ENCODE peak calls at places on chromosome 18, in four cellular contexts. One of them, this sample, is unnamed.
A peak's percentile ranks its signal among the peaks of the same experiment; 100 is the strongest.

GRCh38 chr18:22167091-22167470 is 2.3 kb upstream of the GATA6 start:
- DNase-seq in mammary epithelial cell: no peak
- DNase-seq in A549: peak; percentile 5
- DNase-seq in WERI-Rb-1: no peak
- DNase-seq in this sample: peak; percentile 28

GRCh38 chr18:23888880-23889279 is 125.7 kb upstream of the TTC39C start:
- DNase-seq in mammary epithelial cell: no peak
- DNase-seq in A549: no peak
- DNase-seq in WERI-Rb-1: no peak
- DNase-seq in this sample: no peak

GRCh38 chr18:13217466-13217961 is 1.0 kb upstream of the LDLRAD4 start:
- DNase-seq in mammary epithelial cell: peak; percentile 11
- DNase-seq in A549: peak; percentile 39
- DNase-seq in WERI-Rb-1: peak; percentile 75
- DNase-seq in this sample: peak; percentile 65

GRCh38 chr18:25284861-25285574 is 66.9 kb downstream of the ZNF521 start:
- DNase-seq in mammary epithelial cell: no peak
- DNase-seq in A549: no peak
- DNase-seq in WERI-Rb-1: no peak
- DNase-seq in this sample: no peak

GRCh38 chr18:44067201-44067600 is 613.5 kb upstream of the SETBP1 start:
- DNase-seq in mammary epithelial cell: no peak
- DNase-seq in A549: no peak
- DNase-seq in WERI-Rb-1: no peak
- DNase-seq in this sample: no peak

GRCh38 chr18:73791081-73791480 is 356.6 kb downstream of the FBXO15 start:
- DNase-seq in mammary epithelial cell: no peak
- DNase-seq in A549: no peak
- DNase-seq in WERI-Rb-1: no peak
- DNase-seq in this sample: no peak

GRCh38 chr18:25503567-25504081 is 151.7 kb upstream of the ZNF521 start:
- DNase-seq in mammary epithelial cell: peak; percentile 55
- DNase-seq in A549: peak; percentile 27
- DNase-seq in WERI-Rb-1: peak; percentile 21
- DNase-seq in this sample: peak; percentile 29

GRCh38 chr18:41517142-41517541 is 437.9 kb upstream of the PIK3C3 start:
- DNase-seq in mammary epithelial cell: no peak
- DNase-seq in A549: no peak
- DNase-seq in WERI-Rb-1: no peak
- DNase-seq in this sample: no peak

DNA sequence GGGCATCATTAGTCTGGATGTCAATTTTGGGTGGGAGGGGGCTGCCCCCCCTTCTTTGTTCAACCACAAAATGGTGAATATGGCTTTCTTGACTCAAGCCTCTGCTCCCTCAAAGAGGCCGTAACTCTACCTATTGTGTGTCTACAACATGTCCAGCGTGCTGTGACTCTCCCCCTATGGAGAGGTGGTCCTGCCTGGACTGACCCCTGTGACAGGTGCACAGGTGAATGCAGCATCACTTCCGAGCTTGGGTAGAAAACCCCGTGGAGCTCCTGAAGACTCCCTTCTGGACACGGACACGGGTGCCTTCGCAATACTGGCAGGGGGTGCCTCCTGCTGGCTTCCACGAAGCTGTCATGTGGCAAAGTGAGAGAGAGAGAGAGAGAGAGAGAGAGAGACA is 397.8 kb downstream of the GALR1 start:
- DNase-seq in mammary epithelial cell: no peak
- DNase-seq in A549: no peak
- DNase-seq in WERI-Rb-1: peak; percentile 46
- DNase-seq in this sample: no peak
- TF ChIP-seq CTCF in mammary epithelial cell: no peak
- TF ChIP-seq CTCF in A549: no peak
- TF ChIP-seq CTCF in WERI-Rb-1: peak; percentile 51
- TF ChIP-seq CTCF in this sample: no peak

DNA sequence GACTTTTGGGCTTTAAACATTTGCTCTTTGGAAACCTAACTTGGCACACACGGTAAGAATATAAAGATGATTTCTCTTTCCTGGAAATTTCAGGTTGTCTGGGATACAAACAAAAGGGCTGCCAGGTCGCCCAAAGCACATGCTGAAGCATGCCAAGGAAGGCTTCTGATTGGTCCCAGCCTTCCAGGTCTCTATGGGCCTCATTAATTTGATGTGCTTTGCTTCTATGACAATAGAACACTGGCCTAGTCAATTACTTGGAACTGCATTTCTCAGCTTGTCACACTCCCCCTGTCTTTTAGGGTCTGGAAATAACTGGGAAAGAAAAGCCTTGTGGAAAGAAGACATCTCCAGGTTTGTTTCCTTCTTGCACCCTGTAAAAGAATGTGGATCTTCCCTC is 228.9 kb downstream of the ADCYAP1 start:
- DNase-seq in mammary epithelial cell: no peak
- DNase-seq in A549: no peak
- DNase-seq in WERI-Rb-1: no peak
- DNase-seq in this sample: no peak
- TF ChIP-seq CTCF in mammary epithelial cell: no peak
- TF ChIP-seq CTCF in A549: no peak
- TF ChIP-seq CTCF in WERI-Rb-1: no peak
- TF ChIP-seq CTCF in this sample: no peak

DNA sequence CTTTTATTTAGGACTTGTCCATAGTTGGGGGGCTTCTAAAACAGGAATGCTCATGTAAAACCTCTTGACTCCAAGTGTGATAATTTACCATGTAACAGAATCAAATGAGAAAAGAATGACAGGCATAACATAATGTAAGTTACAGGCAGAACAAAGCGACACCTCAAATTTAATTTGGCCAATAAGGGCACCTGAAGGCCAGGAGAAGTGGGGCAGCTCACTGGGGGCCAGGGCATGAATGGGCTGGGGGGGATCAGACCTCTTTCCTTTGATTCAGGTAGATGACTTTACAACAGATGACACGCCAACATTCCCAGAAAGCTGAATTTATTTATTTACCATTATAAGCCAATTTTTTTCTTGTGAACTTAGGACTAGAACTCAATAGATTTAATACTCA is 14.5 kb downstream of the MOCOS start:
- DNase-seq in mammary epithelial cell: no peak
- DNase-seq in A549: no peak
- DNase-seq in WERI-Rb-1: no peak
- DNase-seq in this sample: no peak
- TF ChIP-seq CTCF in mammary epithelial cell: no peak
- TF ChIP-seq CTCF in A549: no peak
- TF ChIP-seq CTCF in WERI-Rb-1: no peak
- TF ChIP-seq CTCF in this sample: no peak

GRCh38 chr18:33606621-33607020 is 28.6 kb downstream of the ASXL3 start:
- DNase-seq in mammary epithelial cell: no peak
- DNase-seq in A549: peak; percentile 2
- DNase-seq in WERI-Rb-1: no peak
- DNase-seq in this sample: no peak
- TF ChIP-seq CTCF in mammary epithelial cell: peak; percentile 3
- TF ChIP-seq CTCF in A549: no peak
- TF ChIP-seq CTCF in WERI-Rb-1: no peak
- TF ChIP-seq CTCF in this sample: no peak

GRCh38 chr18:50662177-50662576 is 102.3 kb downstream of the MAPK4 start:
- DNase-seq in mammary epithelial cell: peak; percentile 5
- DNase-seq in A549: peak; percentile 36
- DNase-seq in WERI-Rb-1: peak; percentile 61
- DNase-seq in this sample: no peak
- TF ChIP-seq CTCF in mammary epithelial cell: peak; percentile 46
- TF ChIP-seq CTCF in A549: peak; percentile 22
- TF ChIP-seq CTCF in WERI-Rb-1: peak; percentile 72
- TF ChIP-seq CTCF in this sample: peak; percentile 62

DNA sequence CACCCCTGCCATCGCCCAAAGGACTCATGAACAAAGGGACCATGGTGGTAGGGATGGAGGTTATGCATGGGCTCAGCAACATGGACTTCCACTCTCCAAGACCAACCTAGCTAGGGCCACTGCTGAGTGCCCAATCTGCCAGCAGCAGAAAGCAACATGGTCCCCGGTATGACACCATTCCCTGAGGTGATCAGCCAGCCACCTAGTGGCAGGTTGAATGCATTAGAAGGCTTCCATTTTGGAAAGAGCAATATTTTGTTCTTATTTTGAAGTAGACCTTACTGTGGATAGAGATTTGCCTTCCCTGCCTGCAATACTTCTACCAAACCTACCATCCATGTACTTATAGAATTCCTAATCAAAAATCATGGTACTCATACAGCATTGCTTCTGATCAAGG is 99.8 kb downstream of the METTL4 start:
- DNase-seq in mammary epithelial cell: no peak
- DNase-seq in A549: peak; percentile 9
- DNase-seq in WERI-Rb-1: peak; percentile 12
- DNase-seq in this sample: no peak
- TF ChIP-seq CTCF in mammary epithelial cell: peak; percentile 32
- TF ChIP-seq CTCF in A549: no peak
- TF ChIP-seq CTCF in WERI-Rb-1: peak; percentile 40
- TF ChIP-seq CTCF in this sample: no peak

DNA sequence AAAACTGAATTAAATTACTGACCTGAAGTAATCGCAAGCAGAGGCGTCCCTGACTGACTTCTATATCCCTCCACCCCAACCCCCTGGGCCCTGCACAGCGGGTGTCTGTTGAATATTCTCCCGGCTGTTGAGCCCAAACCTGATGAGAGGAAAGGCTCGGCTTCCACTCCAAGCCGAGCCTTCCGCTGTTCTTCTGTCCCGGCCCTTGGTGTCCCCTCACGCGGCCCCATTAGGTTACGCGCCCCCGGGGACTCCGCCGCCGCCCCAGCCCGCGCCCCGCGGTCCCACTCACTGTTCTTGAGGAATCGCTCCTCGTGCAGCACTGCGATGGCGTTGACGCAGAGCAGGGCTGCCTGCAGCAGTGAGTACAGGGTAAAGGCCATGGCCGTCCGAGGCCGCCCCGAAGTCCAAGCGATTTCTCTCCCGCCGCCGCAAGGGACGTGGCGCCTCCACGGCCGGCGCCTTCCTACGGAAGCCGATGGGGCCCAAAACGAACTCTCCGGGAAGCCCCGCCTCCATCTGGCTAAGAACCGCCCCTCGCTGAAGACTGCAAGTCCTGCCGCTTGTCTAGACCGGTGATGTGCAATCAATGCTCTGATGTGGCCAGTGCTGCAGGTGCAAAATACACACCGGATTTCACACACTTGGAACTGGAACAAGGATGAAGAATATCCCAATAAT is at the start of gene IER3IP1:
- DNase-seq in mammary epithelial cell: peak; percentile 86
- DNase-seq in A549: peak; percentile 92
- DNase-seq in WERI-Rb-1: peak; percentile 98
- DNase-seq in this sample: peak; percentile 94
- TF ChIP-seq CTCF in mammary epithelial cell: no peak
- TF ChIP-seq CTCF in A549: no peak
- TF ChIP-seq CTCF in WERI-Rb-1: no peak
- TF ChIP-seq CTCF in this sample: no peak

GRCh38 chr18:49666045-49666444 is 104.2 kb downstream of the LIPG start:
- DNase-seq in mammary epithelial cell: peak; percentile 33
- DNase-seq in A549: no peak
- DNase-seq in WERI-Rb-1: no peak
- DNase-seq in this sample: no peak

GRCh38 chr18:49667462-49667861 is 105.6 kb downstream of the LIPG start:
- DNase-seq in mammary epithelial cell: no peak
- DNase-seq in A549: no peak
- DNase-seq in WERI-Rb-1: no peak
- DNase-seq in this sample: no peak

GRCh38 chr18:49662506-49662905 is 100.6 kb downstream of the LIPG start:
- DNase-seq in mammary epithelial cell: no peak
- DNase-seq in A549: no peak
- DNase-seq in WERI-Rb-1: no peak
- DNase-seq in this sample: no peak

GRCh38 chr18:49664086-49664890 is 102.4 kb downstream of the LIPG start:
- DNase-seq in mammary epithelial cell: no peak
- DNase-seq in A549: no peak
- DNase-seq in WERI-Rb-1: no peak
- DNase-seq in this sample: no peak

GRCh38 chr18:49663755-49664085 is 101.9 kb downstream of the LIPG start:
- DNase-seq in mammary epithelial cell: no peak
- DNase-seq in A549: no peak
- DNase-seq in WERI-Rb-1: no peak
- DNase-seq in this sample: no peak
- TF ChIP-seq CTCF in mammary epithelial cell: no peak
- TF ChIP-seq CTCF in A549: no peak
- TF ChIP-seq CTCF in WERI-Rb-1: no peak
- TF ChIP-seq CTCF in this sample: no peak

GRCh38 chr18:46794607-46795006 is 37.8 kb upstream of the ST8SIA5 start:
- DNase-seq in mammary epithelial cell: no peak
- DNase-seq in A549: no peak
- DNase-seq in WERI-Rb-1: no peak
- DNase-seq in this sample: no peak

GRCh38 chr18:46787674-46788073 is 30.8 kb upstream of the ST8SIA5 start:
- DNase-seq in mammary epithelial cell: no peak
- DNase-seq in A549: no peak
- DNase-seq in WERI-Rb-1: no peak
- DNase-seq in this sample: no peak

DNA sequence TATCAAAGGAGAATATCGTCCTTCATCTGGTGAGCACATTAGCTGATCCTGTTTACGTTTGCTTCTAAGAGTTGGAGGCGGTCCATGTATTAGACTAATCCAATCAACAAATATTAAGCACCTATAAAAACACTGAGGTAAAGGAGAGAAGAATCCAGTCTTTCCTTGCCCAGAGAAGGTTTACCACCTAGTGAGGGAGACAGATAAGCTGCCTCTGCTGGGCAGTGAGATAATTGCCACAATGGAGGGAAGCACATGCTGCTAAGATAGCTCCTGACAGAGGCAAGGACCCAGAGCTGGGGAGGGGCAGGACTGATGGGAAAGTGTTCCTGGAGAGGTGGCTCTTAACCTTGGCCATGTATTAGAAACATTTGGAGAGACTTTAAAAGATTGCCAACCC is 36.7 kb upstream of the ST8SIA5 start:
- DNase-seq in mammary epithelial cell: no peak
- DNase-seq in A549: no peak
- DNase-seq in WERI-Rb-1: peak; percentile 33
- DNase-seq in this sample: no peak
- TF ChIP-seq CTCF in mammary epithelial cell: peak; percentile 13
- TF ChIP-seq CTCF in A549: no peak
- TF ChIP-seq CTCF in WERI-Rb-1: peak; percentile 54
- TF ChIP-seq CTCF in this sample: no peak